ENCODE peak calls at places on chromosomes 6 and 20, in six cellular contexts. S is Karpas-422, L is hepatocyte, E is HS-27A, X is KBM-7, C is NCI-H1417. B is an unnamed sample.

GRCh38 chr20:62439218-62439617 is 11.9 kb upstream of the RBBP8NL start:
- DNase-seq in S (no peak), L (no peak), E (no peak), X (peak; percentile 28), C (no peak), B (peak; percentile 1)

GRCh38 chr6:26299286-26300042 is 65.5 kb upstream of the BTN3A2 start:
- DNase-seq in S (peak; percentile 49), L (no peak), E (no peak), X (no peak), C (no peak), B (no peak)

GRCh38 chr20:35174458-35175216 is 2.8 kb downstream of the PROCR start:
- DNase-seq in S (no peak), L (no peak), E (no peak), X (no peak), C (no peak), B (no peak)

GRCh38 chr20:63317601-63318291 is 24.8 kb downstream of the COL20A1 start:
- DNase-seq in S (no peak), L (no peak), E (no peak), X (no peak), C (no peak), B (no peak)

GRCh38 chr6:108768792-108769524 is 79.3 kb upstream of the ARMC2 start:
- DNase-seq in S (no peak), L (no peak), E (no peak), X (no peak), C (no peak), B (no peak)

GRCh38 chr6:21634582-21634981 is 41.0 kb downstream of the SOX4 start:
- DNase-seq in S (no peak), L (peak; percentile 26), E (peak; percentile 22), X (no peak), C (no peak), B (no peak)

GRCh38 chr6:87293526-87293925 is 28.9 kb upstream of the SMIM8 start:
- DNase-seq in S (no peak), L (no peak), E (no peak), X (no peak), C (no peak), B (no peak)

GRCh38 chr20:25274891-25275812 is 27.3 kb downstream of the PYGB start:
- DNase-seq in S (no peak), L (no peak), E (no peak), X (no peak), C (no peak), B (no peak)

GRCh38 chr6:1636971-1637871 is 27.5 kb downstream of the FOXC1 start:
- DNase-seq in S (peak; percentile 63), L (no peak), E (no peak), X (no peak), C (no peak), B (no peak)

GRCh38 chr20:50471231-50471630 is 39.0 kb upstream of the PTPN1 start:
- DNase-seq in S (no peak), L (no peak), E (no peak), X (no peak), C (no peak), B (no peak)

GRCh38 chr20:43812216-43812615 is 85.4 kb upstream of the GTSF1L start:
- DNase-seq in S (no peak), L (no peak), E (no peak), X (no peak), C (no peak), B (no peak)

GRCh38 chr6:148720371-148720770 is 26.5 kb upstream of the UST start:
- DNase-seq in S (no peak), L (peak; percentile 10), E (no peak), X (no peak), C (no peak), B (no peak)

GRCh38 chr20:10447028-10447427 is 11.9 kb downstream of the SLX4IP start:
- DNase-seq in S (peak; percentile 84), L (no peak), E (peak; percentile 39), X (peak; percentile 71), C (peak; percentile 34), B (peak; percentile 89)

GRCh38 chr6:134132494-134133141 is 80.2 kb upstream of the SLC2A12 start:
- DNase-seq in S (no peak), L (no peak), E (no peak), X (no peak), C (no peak), B (no peak)

GRCh38 chr6:163253556-163254213 is 160.8 kb upstream of the QKI start:
- DNase-seq in S (no peak), L (no peak), E (no peak), X (no peak), C (no peak), B (no peak)

GRCh38 chr6:154343473-154344308 is 12.9 kb downstream of the IPCEF1 start:
- DNase-seq in S (peak; percentile 42), L (peak; percentile 46), E (no peak), X (no peak), C (no peak), B (peak; percentile 15)

GRCh38 chr6:107600936-107601335 is 111.0 kb downstream of the SOBP start:
- DNase-seq in S (no peak), L (peak; percentile 57), E (peak; percentile 38), X (no peak), C (no peak), B (no peak)

GRCh38 chr6:24149836-24150235 is 23.8 kb downstream of the NRSN1 start:
- DNase-seq in S (no peak), L (peak; percentile 4), E (no peak), X (no peak), C (no peak), B (no peak)

GRCh38 chr6:5762561-5762968 is 244.2 kb downstream of the NRN1 start:
- DNase-seq in S (no peak), L (no peak), E (no peak), X (no peak), C (no peak), B (no peak)

GRCh38 chr6:96186094-96186493 is 170.3 kb downstream of the FUT9 start:
- DNase-seq in S (no peak), L (no peak), E (no peak), X (no peak), C (no peak), B (no peak)

GRCh38 chr20:58389324-58389967 is 417 bp downstream of the VAPB start:
- DNase-seq in S (peak; percentile 79), L (peak; percentile 75), E (peak; percentile 14), X (peak; percentile 35), C (peak; percentile 74), B (no peak)

GRCh38 chr6:109369724-109370123 is 12.5 kb downstream of the CD164 start:
- DNase-seq in S (no peak), L (no peak), E (no peak), X (no peak), C (no peak), B (no peak)

GRCh38 chr20:45781391-45781931 is 10.2 kb downstream of the WFDC3 start:
- DNase-seq in S (no peak), L (peak; percentile 53), E (peak; percentile 88), X (no peak), C (no peak), B (no peak)

GRCh38 chr20:11451793-11452291 is 465.9 kb upstream of the BTBD3 start:
- DNase-seq in S (no peak), L (peak; percentile 46), E (no peak), X (no peak), C (no peak), B (no peak)

GRCh38 chr6:15506066-15506465 is 156.8 kb downstream of the DTNBP1 start:
- DNase-seq in S (no peak), L (no peak), E (no peak), X (no peak), C (no peak), B (no peak)

GRCh38 chr6:136547871-136548270 is 2.4 kb downstream of the MAP7 start:
- DNase-seq in S (no peak), L (no peak), E (no peak), X (no peak), C (no peak), B (no peak)

GRCh38 chr6:138537090-138537489 is 37.8 kb upstream of the NHSL1 start:
- DNase-seq in S (no peak), L (no peak), E (no peak), X (no peak), C (no peak), B (no peak)

GRCh38 chr20:51960004-51960403 is 157.7 kb upstream of the SALL4 start:
- DNase-seq in S (no peak), L (no peak), E (no peak), X (no peak), C (no peak), B (no peak)

GRCh38 chr6:69487688-69488087 is 309.1 kb downstream of the LMBRD1 start:
- DNase-seq in S (peak; percentile 71), L (no peak), E (no peak), X (peak; percentile 30), C (no peak), B (peak; percentile 21)

GRCh38 chr20:11870411-11870810 is 47.3 kb upstream of the BTBD3 start:
- DNase-seq in S (no peak), L (no peak), E (no peak), X (no peak), C (no peak), B (no peak)

GRCh38 chr6:16698988-16699868 is 62.0 kb downstream of the ATXN1 start:
- DNase-seq in S (no peak), L (peak; percentile 45), E (no peak), X (peak; percentile 20), C (no peak), B (peak; percentile 38)

GRCh38 chr6:74356385-74356784 is 660.4 kb downstream of the CD109 start:
- DNase-seq in S (no peak), L (no peak), E (no peak), X (no peak), C (no peak), B (no peak)

GRCh38 chr6:77456531-77457248 is 6.6 kb downstream of the HTR1B start:
- DNase-seq in S (no peak), L (peak; percentile 54), E (peak; percentile 88), X (no peak), C (no peak), B (no peak)

GRCh38 chr20:48583171-48583570 is 244.6 kb downstream of the PREX1 start:
- DNase-seq in S (no peak), L (no peak), E (no peak), X (no peak), C (no peak), B (no peak)